ENCODE peak calls at places on chromosomes 13 and 19, in ten cellular contexts. F is breast epithelium, R is HCT116, Y is fibroblast of lung, U is uterus, B is iPS DF 6.9, O is keratinocyte, N is neuronal stem cell, L is heart right ventricle, S is PC-9. P is an unnamed sample.

GRCh38 chr13:25046985-25047660 is 48.8 kb upstream of the PABPC3 start:
- DNase-seq in O (no peak), B (no peak), F (no peak), N (peak; percentile 62), R (no peak), Y (peak; percentile 49), S (no peak), U (no peak), L (no peak), P (no peak)

GRCh38 chr13:61508936-61509335 is 93.3 kb upstream of the PCDH20 start:
- DNase-seq in O (no peak), Y (no peak), L (no peak), U (no peak), R (no peak), N (no peak), F (no peak), B (no peak), S (no peak), P (no peak)

GRCh38 chr19:43724896-43725295 is 9.0 kb downstream of the IRGC start:
- DNase-seq in B (no peak), F (no peak), N (no peak), R (no peak), L (no peak), U (no peak), S (no peak), O (no peak), Y (no peak), P (no peak)

GRCh38 chr19:22428299-22428913 is 6.3 kb upstream of the ZNF98 start:
- DNase-seq in F (peak; percentile 58), R (no peak), U (no peak), S (no peak), O (no peak), Y (no peak), L (no peak), B (no peak), N (no peak), P (no peak)

GRCh38 chr13:113029487-113030258 is 60.7 kb downstream of the MCF2L start:
- DNase-seq in N (peak; percentile 59), U (no peak), S (peak; percentile 64), R (no peak), Y (no peak), L (no peak), B (no peak), F (no peak), O (no peak), P (peak; percentile 17)

GRCh38 chr13:73740681-73741080 is 393.5 kb downstream of the KLF12 start:
- DNase-seq in S (no peak), B (no peak), O (no peak), Y (peak; percentile 6), L (peak; percentile 13), R (no peak), U (no peak), N (no peak), F (no peak), P (no peak)

GRCh38 chr13:99610702-99611289 is 109.5 kb downstream of the TM9SF2 start:
- DNase-seq in Y (no peak), L (no peak), F (no peak), R (no peak), B (no peak), U (no peak), N (no peak), S (no peak), O (no peak), P (no peak)

GRCh38 chr19:7692417-7693088 is 9.4 kb downstream of the FCER2 start:
- DNase-seq in U (no peak), B (no peak), L (no peak), S (no peak), Y (no peak), O (no peak), F (no peak), R (no peak), N (no peak), P (no peak)

GRCh38 chr13:48594080-48594815 is 59.5 kb upstream of the CYSLTR2 start:
- DNase-seq in N (no peak), O (no peak), L (no peak), S (no peak), F (no peak), B (no peak), U (no peak), R (no peak), Y (no peak), P (no peak)

GRCh38 chr13:103238441-103238840 is 172.2 kb upstream of the SLC10A2 start:
- DNase-seq in R (no peak), N (no peak), F (no peak), Y (no peak), U (no peak), O (no peak), L (no peak), B (no peak), S (no peak), P (no peak)

GRCh38 chr19:38196948-38197656 is 26.9 kb downstream of the DPF1 start:
- DNase-seq in N (no peak), Y (no peak), B (no peak), O (no peak), R (no peak), U (no peak), S (no peak), L (no peak), F (no peak), P (no peak)

GRCh38 chr19:16566161-16566560 is 6.1 kb downstream of the SLC35E1 start:
- DNase-seq in R (no peak), F (no peak), L (no peak), N (no peak), O (no peak), Y (no peak), S (no peak), B (no peak), U (no peak), P (peak; percentile 83)

GRCh38 chr13:73366241-73366640 is 307.4 kb downstream of the KLF5 start:
- DNase-seq in N (no peak), O (no peak), U (no peak), B (no peak), S (no peak), Y (no peak), R (no peak), F (no peak), L (no peak), P (no peak)

GRCh38 chr19:17035842-17036424 is 9.3 kb upstream of the CPAMD8 start:
- DNase-seq in O (no peak), N (no peak), F (no peak), Y (no peak), B (no peak), R (no peak), S (no peak), U (no peak), L (peak; percentile 30), P (no peak)

GRCh38 chr13:36518707-36519106 is 86.4 kb downstream of the CCNA1 start:
- DNase-seq in O (no peak), L (no peak), F (no peak), Y (no peak), U (no peak), N (no peak), R (no peak), B (no peak), S (no peak), P (no peak)

GRCh38 chr13:87884874-87885273 is 213.7 kb downstream of the SLITRK5 start:
- DNase-seq in F (no peak), L (no peak), U (no peak), N (peak; percentile 15), B (peak; percentile 2), R (no peak), S (no peak), O (no peak), Y (peak; percentile 64), P (no peak)

GRCh38 chr19:40721140-40721486 is 4.2 kb downstream of the ITPKC start:
- DNase-seq in O (no peak), Y (no peak), N (no peak), S (no peak), R (no peak), U (no peak), F (no peak), L (no peak), B (no peak), P (no peak)

GRCh38 chr13:53042897-53043296 is 14.3 kb downstream of the OLFM4 start:
- DNase-seq in B (no peak), S (no peak), N (no peak), F (no peak), O (no peak), U (no peak), R (no peak), Y (no peak), L (no peak), P (no peak)

GRCh38 chr19:51779703-51780102 is 15.3 kb upstream of the FPR3 start:
- DNase-seq in S (no peak), B (no peak), R (no peak), F (no peak), U (no peak), L (no peak), O (no peak), N (no peak), Y (no peak), P (no peak)

GRCh38 chr19:17997969-17998826 is 9.8 kb upstream of the ARRDC2 start:
- DNase-seq in F (no peak), L (no peak), S (peak; percentile 74), Y (no peak), N (no peak), R (peak; percentile 60), O (no peak), B (no peak), U (no peak), P (no peak)

GRCh38 chr19:3509566-3509989 is 3.5 kb downstream of the FZR1 start:
- DNase-seq in L (no peak), U (no peak), Y (peak; percentile 89), N (no peak), B (no peak), S (peak; percentile 60), O (no peak), R (no peak), F (no peak), P (no peak)

GRCh38 chr19:19192910-19193423 is 909 bp downstream of the RFXANK start:
- DNase-seq in O (no peak), N (no peak), F (no peak), U (no peak), L (no peak), S (no peak), Y (no peak), R (no peak), B (no peak), P (no peak)
- H3K27ac ChIP-seq in O (peak overlapping the region; percentile 66), N (peak overlapping the region; percentile 69), F (peak overlapping the region; percentile 99), U (peak overlapping the region; percentile 99), L (peak overlapping the region; percentile 100), S (no peak overlapping the region), Y (peak overlapping the region; percentile 69), R (peak overlapping the region; percentile 84), B (no peak overlapping the region), P (peak overlapping the region; percentile 100)

GRCh38 chr19:39409207-39409885 is 2.7 kb downstream of the ZFP36 start:
- DNase-seq in L (peak; percentile 90), F (peak; percentile 97), U (peak; percentile 94), O (no peak), S (peak; percentile 97), N (no peak), Y (peak; percentile 60), R (peak; percentile 90), B (no peak), P (peak; percentile 86)
- H3K4me1 ChIP-seq in L (peaks cover 29% of the 10 kb centered on the region), F (peaks cover 8% of the 10 kb centered on the region), U (peaks cover 4% of the 10 kb centered on the region), O (peaks cover 24% of the 10 kb centered on the region), S (peaks cover 50% of the 10 kb centered on the region), N (peaks cover 17% of the 10 kb centered on the region), Y (peaks cover 14% of the 10 kb centered on the region), R (peaks cover 86% of the 10 kb centered on the region), B (peaks cover 15% of the 10 kb centered on the region), P (peaks cover 47% of the 10 kb centered on the region)

GRCh38 chr13:22198001-22198400 is 527.1 kb downstream of the FGF9 start:
- DNase-seq in F (no peak), O (no peak), S (no peak), Y (no peak), B (no peak), N (no peak), U (no peak), L (no peak), R (no peak), P (no peak)
- H3K4me3 ChIP-seq in F (no peak overlapping the region), O (no peak overlapping the region), S (no peak overlapping the region), Y (no peak overlapping the region), B (no peak overlapping the region), N (no peak overlapping the region), U (no peak overlapping the region), L (no peak overlapping the region), R (no peak overlapping the region), P (no peak overlapping the region)

GRCh38 chr19:2084993-2085720 is 11.0 kb downstream of the MOB3A start:
- DNase-seq in O (no peak), N (no peak), U (no peak), Y (peak; percentile 46), S (no peak), B (no peak), L (peak; percentile 64), F (no peak), R (no peak), P (peak; percentile 91)
- H3K27ac ChIP-seq in O (peak overlapping the region; percentile 13), N (no peak overlapping the region), U (no peak overlapping the region), Y (no peak overlapping the region), S (no peak overlapping the region), B (no peak overlapping the region), L (peak overlapping the region; percentile 97), F (no peak overlapping the region), R (peak overlapping the region; percentile 34), P (peak overlapping the region; percentile 98)

P was measured in effector memory CD4-positive, alpha-beta T cell.